ENCODE peak calls at places on chromosomes 4 and X, in four cellular contexts. One of them, this sample, is unnamed.

GRCh38 chrX:63258144-63258543 is 93.0 kb downstream of the SPIN4 start:
- DNase-seq in mesenchymal stem cell: no peak
- DNase-seq in IMR-90: no peak
- DNase-seq in trophoblast cell: no peak
- DNase-seq in this sample: no peak

GRCh38 chr4:48970471-48970921 is 15.6 kb upstream of the CWH43 start:
- DNase-seq in IMR-90: peak; percentile 84
- DNase-seq in trophoblast cell: peak; percentile 35
- DNase-seq in mesenchymal stem cell: peak; percentile 69
- DNase-seq in this sample: no peak

GRCh38 chr4:4216261-4216660 is 10.5 kb downstream of the OTOP1 start:
- DNase-seq in trophoblast cell: no peak
- DNase-seq in IMR-90: no peak
- DNase-seq in mesenchymal stem cell: no peak
- DNase-seq in this sample: no peak

GRCh38 chr4:67897686-67898085 is 13.9 kb upstream of the TMPRSS11D start:
- DNase-seq in IMR-90: no peak
- DNase-seq in trophoblast cell: peak; percentile 2
- DNase-seq in mesenchymal stem cell: no peak
- DNase-seq in this sample: no peak

GRCh38 chr4:23903859-23904438 is 14.1 kb upstream of the PPARGC1A start:
- DNase-seq in mesenchymal stem cell: no peak
- DNase-seq in IMR-90: no peak
- DNase-seq in trophoblast cell: no peak
- DNase-seq in this sample: no peak

GRCh38 chr4:155787113-155787710 is 28.4 kb downstream of the GUCY1B1 start:
- DNase-seq in IMR-90: peak; percentile 70
- DNase-seq in trophoblast cell: peak; percentile 18
- DNase-seq in mesenchymal stem cell: peak; percentile 74
- DNase-seq in this sample: peak; percentile 18

GRCh38 chr4:155891058-155891457 is 12.4 kb upstream of the TDO2 start:
- DNase-seq in IMR-90: no peak
- DNase-seq in trophoblast cell: peak; percentile 73
- DNase-seq in mesenchymal stem cell: peak; percentile 36
- DNase-seq in this sample: no peak

GRCh38 chr4:171981185-171981584 is 168.0 kb downstream of the GALNTL6 start:
- DNase-seq in trophoblast cell: peak; percentile 29
- DNase-seq in mesenchymal stem cell: no peak
- DNase-seq in IMR-90: no peak
- DNase-seq in this sample: no peak

GRCh38 chrX:136623400-136623799 is 24.6 kb upstream of the CD40LG start:
- DNase-seq in mesenchymal stem cell: no peak
- DNase-seq in trophoblast cell: no peak
- DNase-seq in IMR-90: no peak
- DNase-seq in this sample: no peak

GRCh38 chrX:86946569-86946968 is 571.0 kb upstream of the KLHL4 start:
- DNase-seq in IMR-90: peak; percentile 24
- DNase-seq in mesenchymal stem cell: peak; percentile 37
- DNase-seq in trophoblast cell: no peak
- DNase-seq in this sample: peak; percentile 31

GRCh38 chr4:90503677-90504076 is 376.5 kb downstream of the CCSER1 start:
- DNase-seq in trophoblast cell: no peak
- DNase-seq in mesenchymal stem cell: no peak
- DNase-seq in IMR-90: no peak
- DNase-seq in this sample: no peak

GRCh38 chrX:44415639-44416386 is 72.3 kb upstream of the EFHC2 start:
- DNase-seq in mesenchymal stem cell: no peak
- DNase-seq in trophoblast cell: no peak
- DNase-seq in IMR-90: no peak
- DNase-seq in this sample: no peak

GRCh38 chrX:7216981-7217587 is 69.1 kb upstream of the PUDP start:
- DNase-seq in mesenchymal stem cell: no peak
- DNase-seq in IMR-90: no peak
- DNase-seq in trophoblast cell: peak; percentile 31
- DNase-seq in this sample: no peak

GRCh38 chr4:32826169-32826568 is 2106.0 kb downstream of the PCDH7 start:
- DNase-seq in mesenchymal stem cell: no peak
- DNase-seq in IMR-90: no peak
- DNase-seq in trophoblast cell: no peak
- DNase-seq in this sample: peak; percentile 5

GRCh38 chr4:179325181-179325580 is 1882.9 kb upstream of the AGA start:
- DNase-seq in trophoblast cell: no peak
- DNase-seq in mesenchymal stem cell: no peak
- DNase-seq in IMR-90: no peak
- DNase-seq in this sample: no peak

GRCh38 chr4:118772149-118773081 is 63.5 kb downstream of the SEC24D start:
- DNase-seq in trophoblast cell: no peak
- DNase-seq in IMR-90: peak; percentile 70
- DNase-seq in mesenchymal stem cell: peak; percentile 57
- DNase-seq in this sample: peak; percentile 18

GRCh38 chrX:126551306-126551705 is 1.3 kb downstream of the DCAF12L1 start:
- DNase-seq in IMR-90: no peak
- DNase-seq in trophoblast cell: no peak
- DNase-seq in mesenchymal stem cell: no peak
- DNase-seq in this sample: no peak

GRCh38 chr4:58760737-58761136 is 1650.6 kb upstream of the IGFBP7 start:
- DNase-seq in IMR-90: no peak
- DNase-seq in trophoblast cell: no peak
- DNase-seq in mesenchymal stem cell: no peak
- DNase-seq in this sample: no peak

GRCh38 chr4:8850074-8850829 is 21.4 kb downstream of the HMX1 start:
- DNase-seq in mesenchymal stem cell: no peak
- DNase-seq in IMR-90: no peak
- DNase-seq in trophoblast cell: no peak
- DNase-seq in this sample: no peak

GRCh38 chr4:165464813-165465381 is 86.1 kb downstream of the CPE start:
- DNase-seq in trophoblast cell: no peak
- DNase-seq in IMR-90: peak; percentile 48
- DNase-seq in mesenchymal stem cell: peak; percentile 50
- DNase-seq in this sample: peak; percentile 20

GRCh38 chrX:133984857-133985163 is 584 bp downstream of the GPC3 start:
- DNase-seq in IMR-90: no peak
- DNase-seq in trophoblast cell: no peak
- DNase-seq in mesenchymal stem cell: no peak
- DNase-seq in this sample: no peak

GRCh38 chr4:85370400-85371032 is 104.4 kb upstream of the ARHGAP24 start:
- DNase-seq in IMR-90: peak; percentile 18
- DNase-seq in trophoblast cell: peak; percentile 19
- DNase-seq in mesenchymal stem cell: peak; percentile 65
- DNase-seq in this sample: peak; percentile 41

GRCh38 chrX:56813318-56813837 is 84.3 kb downstream of the NBDY start:
- DNase-seq in IMR-90: peak; percentile 31
- DNase-seq in trophoblast cell: peak; percentile 71
- DNase-seq in mesenchymal stem cell: peak; percentile 76
- DNase-seq in this sample: no peak

GRCh38 chrX:66635360-66635759 is 3.5 kb downstream of the EDA2R start:
- DNase-seq in trophoblast cell: peak; percentile 9
- DNase-seq in mesenchymal stem cell: peak; percentile 78
- DNase-seq in IMR-90: peak; percentile 86
- DNase-seq in this sample: no peak

GRCh38 chr4:176780995-176781738 is 11.6 kb downstream of the VEGFC start:
- DNase-seq in trophoblast cell: no peak
- DNase-seq in mesenchymal stem cell: no peak
- DNase-seq in IMR-90: no peak
- DNase-seq in this sample: no peak

GRCh38 chr4:142043509-142043908 is 407.1 kb downstream of the IL15 start:
- DNase-seq in IMR-90: peak; percentile 86
- DNase-seq in mesenchymal stem cell: peak; percentile 19
- DNase-seq in trophoblast cell: no peak
- DNase-seq in this sample: no peak

GRCh38 chr4:159131564-159131963 is 28.7 kb downstream of the RAPGEF2 start:
- DNase-seq in trophoblast cell: no peak
- DNase-seq in IMR-90: no peak
- DNase-seq in mesenchymal stem cell: no peak
- DNase-seq in this sample: no peak

GRCh38 chr4:62288803-62289541 is 1088.8 kb downstream of the ADGRL3 start:
- DNase-seq in mesenchymal stem cell: peak; percentile 38
- DNase-seq in IMR-90: no peak
- DNase-seq in trophoblast cell: no peak
- DNase-seq in this sample: peak; percentile 6

GRCh38 chr4:23855912-23856605 is 33.8 kb downstream of the PPARGC1A start:
- DNase-seq in mesenchymal stem cell: peak; percentile 75
- DNase-seq in IMR-90: peak; percentile 68
- DNase-seq in trophoblast cell: no peak
- DNase-seq in this sample: no peak

GRCh38 chr4:8594097-8595038 is 1.8 kb downstream of the CPZ start:
- DNase-seq in IMR-90: peak; percentile 72
- DNase-seq in trophoblast cell: peak; percentile 89
- DNase-seq in mesenchymal stem cell: peak; percentile 77
- DNase-seq in this sample: peak; percentile 72

GRCh38 chr4:3808597-3808996 is 42.4 kb downstream of the ADRA2C start:
- DNase-seq in mesenchymal stem cell: no peak
- DNase-seq in trophoblast cell: no peak
- DNase-seq in IMR-90: no peak
- DNase-seq in this sample: no peak

GRCh38 chrX:1493317-1493856 is 40.7 kb upstream of the ASMTL start:
- DNase-seq in IMR-90: no peak
- DNase-seq in mesenchymal stem cell: no peak
- DNase-seq in trophoblast cell: no peak
- DNase-seq in this sample: no peak

GRCh38 chrX:1496076-1496475 is 40.9 kb downstream of the P2RY8 start:
- DNase-seq in mesenchymal stem cell: no peak
- DNase-seq in IMR-90: no peak
- DNase-seq in trophoblast cell: no peak
- DNase-seq in this sample: no peak

GRCh38 chrX:1492421-1493012 is 39.8 kb upstream of the ASMTL start:
- DNase-seq in IMR-90: no peak
- DNase-seq in trophoblast cell: no peak
- DNase-seq in mesenchymal stem cell: no peak
- DNase-seq in this sample: no peak

GRCh38 chrX:1491851-1492349 is 39.2 kb upstream of the ASMTL start:
- DNase-seq in mesenchymal stem cell: no peak
- DNase-seq in IMR-90: no peak
- DNase-seq in trophoblast cell: no peak
- DNase-seq in this sample: peak; percentile 35

DNA sequence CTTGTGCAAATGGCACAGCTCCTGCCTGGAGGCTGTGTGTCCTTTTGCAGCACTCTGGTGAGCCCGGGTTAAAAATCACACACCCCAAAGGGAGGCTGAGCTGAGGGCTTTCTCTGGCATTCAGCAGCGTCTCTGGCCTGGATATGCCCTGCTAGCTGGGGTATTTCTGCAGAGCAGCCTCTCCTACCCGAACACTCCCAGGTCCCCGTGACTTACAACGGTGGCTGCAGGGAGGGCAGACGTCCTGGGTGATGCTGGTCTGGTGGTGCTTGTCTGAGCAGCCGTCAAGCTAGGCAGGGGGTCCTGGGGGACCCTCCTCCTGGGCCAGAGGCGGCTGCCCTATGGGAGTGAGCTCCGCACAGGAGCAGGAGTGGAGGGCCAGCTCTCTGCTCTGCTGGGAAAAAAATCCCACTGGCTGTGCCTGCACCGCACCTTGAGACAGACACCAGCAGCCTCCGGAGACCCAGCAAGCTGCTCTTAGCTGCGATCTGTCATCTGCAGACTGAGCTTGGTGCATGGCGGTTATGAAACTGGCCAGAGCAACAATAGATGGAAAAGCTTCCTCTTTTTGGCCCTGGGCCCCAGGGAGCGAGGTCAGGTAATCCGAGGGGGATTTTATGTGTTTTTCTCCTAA is 41.3 kb upstream of the ASMTL start:
- DNase-seq in mesenchymal stem cell: no peak
- DNase-seq in trophoblast cell: no peak
- DNase-seq in IMR-90: no peak
- DNase-seq in this sample: no peak
- H3K4me1 ChIP-seq in mesenchymal stem cell: no peaks in the 10 kb centered on the region
- H3K4me1 ChIP-seq in trophoblast cell: no peaks in the 10 kb centered on the region
- H3K4me1 ChIP-seq in IMR-90: no peaks in the 10 kb centered on the region
- H3K4me1 ChIP-seq in this sample: no peaks in the 10 kb centered on the region

GRCh38 chr4:108852691-108853090 is 89.8 kb upstream of the ETNPPL start:
- DNase-seq in IMR-90: no peak
- DNase-seq in mesenchymal stem cell: no peak
- DNase-seq in trophoblast cell: no peak
- DNase-seq in this sample: no peak

GRCh38 chr4:108850407-108850709 is 87.5 kb upstream of the ETNPPL start:
- DNase-seq in IMR-90: no peak
- DNase-seq in mesenchymal stem cell: no peak
- DNase-seq in trophoblast cell: no peak
- DNase-seq in this sample: no peak

GRCh38 chr4:108846568-108846967 is 83.7 kb upstream of the ETNPPL start:
- DNase-seq in IMR-90: peak; percentile 19
- DNase-seq in trophoblast cell: no peak
- DNase-seq in mesenchymal stem cell: peak; percentile 39
- DNase-seq in this sample: no peak

GRCh38 chr4:108851346-108851745 is 88.5 kb upstream of the ETNPPL start:
- DNase-seq in mesenchymal stem cell: no peak
- DNase-seq in trophoblast cell: no peak
- DNase-seq in IMR-90: peak; percentile 20
- DNase-seq in this sample: no peak

GRCh38 chr4:108849611-108850406 is 87.0 kb upstream of the ETNPPL start:
- DNase-seq in trophoblast cell: no peak
- DNase-seq in IMR-90: peak; percentile 80
- DNase-seq in mesenchymal stem cell: peak; percentile 81
- DNase-seq in this sample: no peak
- H3K18ac ChIP-seq in trophoblast cell: no peak overlapping the region
- H3K18ac ChIP-seq in IMR-90: peak overlapping the region; percentile 79
- H3K18ac ChIP-seq in mesenchymal stem cell: peak overlapping the region; percentile 48
- H3K18ac ChIP-seq in this sample: no peak overlapping the region

GRCh38 chr4:6692806-6693205 is 872 bp upstream of the S100P start:
- DNase-seq in trophoblast cell: peak; percentile 88
- DNase-seq in IMR-90: peak; percentile 42
- DNase-seq in mesenchymal stem cell: no peak
- DNase-seq in this sample: no peak
- H3K4me1 ChIP-seq in trophoblast cell: peaks cover 47% of the 10 kb centered on the region
- H3K4me1 ChIP-seq in IMR-90: peaks cover 34% of the 10 kb centered on the region
- H3K4me1 ChIP-seq in mesenchymal stem cell: peaks cover 30% of the 10 kb centered on the region
- H3K4me1 ChIP-seq in this sample: peaks cover 8% of the 10 kb centered on the region

GRCh38 chr4:16608611-16609125 is 289.8 kb downstream of the LDB2 start:
- DNase-seq in trophoblast cell: no peak
- DNase-seq in IMR-90: no peak
- DNase-seq in mesenchymal stem cell: no peak
- DNase-seq in this sample: no peak
- H3K18ac ChIP-seq in trophoblast cell: no peak overlapping the region
- H3K18ac ChIP-seq in IMR-90: no peak overlapping the region
- H3K18ac ChIP-seq in mesenchymal stem cell: peak overlapping the region; percentile 11
- H3K18ac ChIP-seq in this sample: peak overlapping the region; percentile 77

GRCh38 chr4:25535701-25536473 is 119.8 kb upstream of the SLC34A2 start:
- DNase-seq in trophoblast cell: no peak
- DNase-seq in IMR-90: no peak
- DNase-seq in mesenchymal stem cell: no peak
- DNase-seq in this sample: no peak

GRCh38 chr4:25539241-25539640 is 116.4 kb upstream of the SLC34A2 start:
- DNase-seq in trophoblast cell: no peak
- DNase-seq in IMR-90: no peak
- DNase-seq in mesenchymal stem cell: no peak
- DNase-seq in this sample: no peak

GRCh38 chr4:25540734-25541133 is 114.9 kb upstream of the SLC34A2 start:
- DNase-seq in trophoblast cell: no peak
- DNase-seq in mesenchymal stem cell: no peak
- DNase-seq in IMR-90: no peak
- DNase-seq in this sample: no peak

GRCh38 chr4:25536577-25537325 is 118.9 kb upstream of the SLC34A2 start:
- DNase-seq in IMR-90: no peak
- DNase-seq in trophoblast cell: no peak
- DNase-seq in mesenchymal stem cell: no peak
- DNase-seq in this sample: no peak

GRCh38 chr4:25538430-25538829 is 117.2 kb upstream of the SLC34A2 start:
- DNase-seq in mesenchymal stem cell: no peak
- DNase-seq in trophoblast cell: no peak
- DNase-seq in IMR-90: no peak
- DNase-seq in this sample: no peak
- H3K4me1 ChIP-seq in mesenchymal stem cell: peaks cover 9% of the 10 kb centered on the region
- H3K4me1 ChIP-seq in trophoblast cell: no peaks in the 10 kb centered on the region
- H3K4me1 ChIP-seq in IMR-90: no peaks in the 10 kb centered on the region
- H3K4me1 ChIP-seq in this sample: peaks cover 5% of the 10 kb centered on the region

GRCh38 chrX:74291964-74292891 is 11.8 kb upstream of the ZCCHC13 start:
- DNase-seq in IMR-90: peak; percentile 87
- DNase-seq in mesenchymal stem cell: peak; percentile 91
- DNase-seq in trophoblast cell: peak; percentile 83
- DNase-seq in this sample: peak; percentile 75
- H3K18ac ChIP-seq in IMR-90: peak overlapping the region; percentile 98
- H3K18ac ChIP-seq in mesenchymal stem cell: peak overlapping the region; percentile 93
- H3K18ac ChIP-seq in trophoblast cell: peak overlapping the region; percentile 86
- H3K18ac ChIP-seq in this sample: peak overlapping the region; percentile 80